ENCODE peak calls at places on chromosomes 7 and 10, in seven cellular contexts. S is HL-60, X is transverse colon, G is sigmoid colon, U is SK-N-SH, A is GM12878, L is prostate gland. E is an unnamed sample.

GRCh38 chr7:121449304-121449703 is 53.2 kb upstream of the FAM3C start:
- DNase-seq in S (no peak), U (peak), A (no peak), X (no peak), L (no peak), G (no peak), E (no peak)

GRCh38 chr7:5143106-5143505 is 46.9 kb upstream of the WIPI2 start:
- DNase-seq in X (no peak), S (no peak), L (no peak), A (no peak), U (no peak), G (no peak), E (no peak)

GRCh38 chr10:63886281-63887025 is 365.3 kb downstream of the REEP3 start:
- DNase-seq in G (no peak), L (no peak), U (no peak), A (no peak), X (no peak), S (no peak), E (no peak)

GRCh38 chr7:140661124-140661523 is 11.6 kb upstream of the ADCK2 start:
- DNase-seq in A (no peak), S (no peak), X (peak), U (no peak), L (no peak), G (no peak), E (no peak)

GRCh38 chr7:100132697-100133137 is 6.0 kb downstream of the MBLAC1 start:
- DNase-seq in S (no peak), G (no peak), U (peak), A (no peak), X (peak), L (peak), E (peak)

GRCh38 chr7:46189255-46189790 is 268.3 kb upstream of the IGFBP3 start:
- DNase-seq in X (no peak), G (no peak), U (no peak), L (no peak), S (no peak), A (no peak), E (no peak)

GRCh38 chr10:21125471-21126228 is 228.5 kb upstream of the NEBL start:
- DNase-seq in X (no peak), G (no peak), L (no peak), U (no peak), A (no peak), S (no peak), E (no peak)

GRCh38 chr10:98636921-98637329 is 190.2 kb upstream of the HPS1 start:
- DNase-seq in U (no peak), X (no peak), G (no peak), L (no peak), S (no peak), A (no peak), E (no peak)

GRCh38 chr7:113891828-113892227 is 27.0 kb downstream of the PPP1R3A start:
- DNase-seq in G (no peak), X (no peak), L (no peak), S (no peak), U (no peak), A (no peak), E (no peak)

GRCh38 chr10:24519950-24520349 is 203.7 kb downstream of the ARHGAP21 start:
- DNase-seq in X (no peak), G (no peak), S (no peak), U (no peak), A (no peak), L (no peak), E (no peak)

GRCh38 chr10:126840736-126841135 is 64.5 kb upstream of the DOCK1 start:
- DNase-seq in S (no peak), G (no peak), X (peak), U (no peak), L (no peak), A (no peak), E (no peak)

GRCh38 chr10:33722067-33722466 is 387.6 kb upstream of the NRP1 start:
- DNase-seq in L (no peak), A (no peak), G (no peak), U (no peak), S (no peak), X (no peak), E (no peak)

GRCh38 chr7:4788627-4789189 is 13.3 kb downstream of the AP5Z1 start:
- DNase-seq in X (no peak), U (no peak), L (no peak), S (no peak), A (no peak), G (peak), E (no peak)

GRCh38 chr7:158786898-158787297 is 42.4 kb downstream of the ESYT2 start:
- DNase-seq in X (no peak), L (no peak), S (no peak), U (no peak), A (no peak), G (no peak), E (no peak)

GRCh38 chr10:66625709-66626590 is 299.9 kb upstream of the LRRTM3 start:
- DNase-seq in L (no peak), U (no peak), G (no peak), X (no peak), A (no peak), S (no peak), E (no peak)

GRCh38 chr7:46600340-46600739 is 679.3 kb upstream of the IGFBP3 start:
- DNase-seq in X (no peak), U (no peak), S (no peak), G (peak), L (no peak), A (no peak), E (no peak)

GRCh38 chr10:116538461-116538860 is 7.3 kb upstream of the PNLIP start:
- DNase-seq in S (no peak), A (no peak), L (no peak), G (no peak), X (no peak), U (no peak), E (no peak)

GRCh38 chr10:60203993-60204618 is 185.6 kb downstream of the ANK3 start:
- DNase-seq in L (no peak), S (no peak), X (no peak), U (peak), A (no peak), G (no peak), E (no peak)

GRCh38 chr10:26303366-26303765 is 86.8 kb downstream of the GAD2 start:
- DNase-seq in X (no peak), L (no peak), A (no peak), G (no peak), S (no peak), U (no peak), E (no peak)

GRCh38 chr7:117269417-117269816 is 53.4 kb downstream of the WNT2 start:
- DNase-seq in U (no peak), G (no peak), A (no peak), L (no peak), X (no peak), S (no peak), E (no peak)

GRCh38 chr10:1434202-1434601 is 303.1 kb downstream of the ADARB2 start:
- DNase-seq in U (no peak), L (no peak), A (no peak), S (no peak), X (no peak), G (no peak), E (no peak)

GRCh38 chr7:1902231-1902855 is 232.3 kb downstream of the ELFN1 start:
- DNase-seq in G (peak), X (no peak), A (no peak), S (no peak), L (no peak), U (no peak), E (no peak)

GRCh38 chr7:66837007-66837406 is 84.0 kb upstream of the TMEM248 start:
- DNase-seq in L (no peak), S (peak), U (no peak), G (peak), A (no peak), X (peak), E (peak)

GRCh38 chr7:102392332-102392731 is 3.8 kb upstream of the PRKRIP1 start:
- DNase-seq in U (no peak), G (no peak), A (no peak), L (no peak), X (no peak), S (no peak), E (no peak)

GRCh38 chr10:29643785-29644501 is 9.2 kb upstream of the SVIL start:
- DNase-seq in X (no peak), L (no peak), U (no peak), A (no peak), S (no peak), G (peak), E (no peak)

GRCh38 chr10:1939016-1939415 is 201.7 kb upstream of the ADARB2 start:
- DNase-seq in U (no peak), L (no peak), S (no peak), G (no peak), A (no peak), X (no peak), E (no peak)

GRCh38 chr7:149286811-149287400 is 24.9 kb downstream of the ZNF783 start:
- DNase-seq in S (no peak), X (no peak), U (no peak), G (no peak), L (no peak), A (no peak), E (peak)

GRCh38 chr10:83233691-83234090 is 905.6 kb upstream of the GHITM start:
- DNase-seq in G (no peak), U (no peak), A (no peak), S (no peak), X (no peak), L (no peak), E (no peak)

DNA sequence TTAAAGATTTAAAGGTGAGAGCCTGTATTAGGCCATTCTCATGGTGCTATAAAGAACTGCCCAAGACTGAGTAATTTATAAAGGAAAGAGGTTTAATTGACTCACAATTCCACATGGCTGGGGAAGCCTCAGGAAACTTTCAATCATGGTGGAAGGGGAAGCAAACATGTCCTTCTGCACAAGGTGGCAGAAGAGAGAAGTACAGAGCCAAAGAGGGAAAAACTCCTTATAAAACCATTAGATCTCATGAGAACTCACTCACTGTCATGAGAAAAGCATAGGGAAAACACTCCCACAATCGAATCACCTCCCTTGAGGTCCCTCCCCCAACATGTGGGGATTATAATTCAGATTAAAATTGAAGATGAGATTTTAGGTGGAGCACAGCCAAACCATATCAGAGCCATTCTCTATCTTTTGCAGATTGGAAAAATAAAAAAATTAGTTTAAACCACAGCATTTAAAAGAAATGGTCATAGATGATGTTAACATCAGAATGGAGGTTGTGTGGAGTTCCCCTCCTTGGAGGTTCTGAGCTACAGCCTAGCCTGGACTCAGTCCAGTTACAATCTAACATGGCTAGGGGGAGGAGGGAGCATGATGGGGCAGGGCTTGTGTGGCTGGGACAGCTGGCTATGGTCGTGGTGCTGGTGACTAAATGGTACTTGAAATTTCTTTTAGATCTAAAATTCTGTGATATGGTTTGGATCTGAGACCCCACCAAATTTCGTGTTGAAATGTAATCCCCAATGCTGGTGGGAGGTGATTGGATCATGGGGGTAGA is 33.1 kb downstream of the GSTO2 start:
- DNase-seq in S (no peak), X (no peak), A (no peak), L (no peak), G (no peak), U (no peak), E (no peak)
- TF ChIP-seq CTCF in S (no peak), X (no peak), A (no peak), L (no peak), G (no peak), U (peak), E (no peak)

DNA sequence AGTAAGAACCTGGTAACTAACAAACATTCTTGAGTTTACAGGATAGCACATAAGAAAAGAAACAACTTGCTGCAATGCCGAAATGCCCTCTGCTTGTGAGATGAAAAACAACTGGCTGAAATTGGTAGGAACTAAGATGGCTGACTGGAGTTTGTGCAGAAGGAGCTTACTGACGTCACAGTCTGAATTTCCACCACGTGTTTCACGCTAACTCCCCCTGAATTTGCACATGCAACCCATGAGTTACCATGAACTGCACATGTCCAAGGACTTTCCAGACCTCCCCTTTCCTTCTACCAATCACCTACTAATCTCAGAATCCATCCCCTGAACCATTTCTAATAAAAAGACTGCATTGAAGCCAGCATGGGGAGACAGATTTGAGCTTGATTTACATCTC is 86.3 kb upstream of the KCND2 start:
- DNase-seq in S (no peak), X (no peak), A (no peak), L (no peak), G (no peak), U (no peak), E (no peak)
- TF ChIP-seq POLR2AphosphoS5 in S (no peak), X (no peak), A (no peak), L (no peak), G (no peak), U (no peak), E (no peak)

DNA sequence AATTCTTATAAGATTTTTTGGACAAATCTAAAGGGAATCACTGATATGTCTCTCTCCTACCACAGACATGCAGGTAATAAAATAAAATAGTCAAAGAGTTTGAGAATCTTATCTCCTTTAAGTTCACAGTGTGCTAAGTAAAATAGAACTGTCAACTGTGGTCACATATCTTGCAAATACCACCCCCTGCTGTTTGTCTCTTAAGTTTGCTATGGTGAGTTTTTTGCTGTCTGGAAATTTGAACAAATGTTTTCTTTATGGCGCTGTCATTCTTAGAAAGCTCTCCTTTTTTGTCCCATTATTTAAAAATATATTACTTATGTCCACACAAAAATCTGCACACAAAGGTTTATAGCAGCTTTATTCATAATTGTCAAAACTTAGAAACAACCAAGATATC is 19.6 kb downstream of the GIMAP5 start:
- DNase-seq in U (no peak), X (no peak), G (no peak), S (no peak), A (no peak), L (no peak), E (no peak)
- TF ChIP-seq CTCF in U (peak), X (peak), G (peak), S (peak), A (peak), L (peak), E (peak)

GRCh38 chr10:119113805-119114732 is 10.2 kb downstream of the DENND10 start:
- DNase-seq in U (no peak), G (peak), X (no peak), S (peak), A (no peak), L (no peak), E (no peak)
- TF ChIP-seq POLR2AphosphoS5 in U (no peak), G (peak), X (no peak), S (peak), A (no peak), L (no peak), E (no peak)

GRCh38 chr10:3681642-3682554 is 103.1 kb downstream of the KLF6 start:
- DNase-seq in S (no peak), L (no peak), A (no peak), G (no peak), X (no peak), U (no peak), E (no peak)
- TF ChIP-seq CTCF in S (no peak), L (no peak), A (no peak), G (no peak), X (no peak), U (no peak), E (no peak)

E was measured in stomach.